ENCODE peak calls at places on chromosomes 3 and 15, in ten cellular contexts. C is endothelial cell, Q is Calu3, F is Peyer's patch, D is esophagus squamous epithelium, I is foreskin fibroblast, A is nephron progenitor cell, K is fibroblast of lung, S is cardiac muscle cell, O is fibroblast of pulmonary artery. V is an unnamed sample.

GRCh38 chr3:137163241-137163916 is 205.6 kb downstream of the IL20RB start:
- DNase-seq in A (peak; percentile 12), Q (no peak), C (no peak), K (no peak), F (no peak), D (no peak), I (no peak), O (no peak), S (peak; percentile 61), V (peak; percentile 22)

GRCh38 chr3:87175662-87176230 is 51.4 kb upstream of the CHMP2B start:
- DNase-seq in C (no peak), I (peak; percentile 38), O (no peak), Q (no peak), A (no peak), S (no peak), F (no peak), D (no peak), K (no peak), V (no peak)

GRCh38 chr15:92019706-92020105 is 166.2 kb downstream of the SLCO3A1 start:
- DNase-seq in O (no peak), C (no peak), Q (no peak), F (no peak), S (no peak), D (no peak), I (no peak), K (no peak), A (no peak), V (no peak)

GRCh38 chr3:15889936-15890335 is 92.2 kb upstream of the ANKRD28 start:
- DNase-seq in F (no peak), S (no peak), D (no peak), C (no peak), I (no peak), O (no peak), A (no peak), Q (no peak), K (no peak), V (no peak)

GRCh38 chr15:37900286-37901221 is 33.9 kb upstream of the TMCO5A start:
- DNase-seq in S (peak; percentile 28), K (peak; percentile 64), I (peak; percentile 70), A (no peak), O (peak; percentile 79), D (no peak), C (no peak), Q (no peak), F (no peak), V (no peak)

GRCh38 chr15:81418427-81418826 is 44.4 kb upstream of the TMC3 start:
- DNase-seq in C (no peak), D (no peak), I (no peak), A (no peak), O (no peak), S (no peak), K (no peak), F (no peak), Q (no peak), V (no peak)

GRCh38 chr3:5226783-5227182 is 39.3 kb downstream of the EDEM1 start:
- DNase-seq in Q (no peak), S (peak; percentile 24), D (no peak), C (no peak), O (peak; percentile 60), I (peak; percentile 50), A (no peak), K (peak; percentile 27), F (no peak), V (no peak)

GRCh38 chr3:158260392-158260791 is 150.5 kb downstream of the RSRC1 start:
- DNase-seq in Q (no peak), O (no peak), D (no peak), I (no peak), A (no peak), S (peak; percentile 6), F (no peak), C (no peak), K (peak; percentile 6), V (no peak)

GRCh38 chr3:111584724-111585123 is 10.4 kb downstream of the ZBED2 start:
- DNase-seq in Q (no peak), A (no peak), D (no peak), I (no peak), C (no peak), K (peak; percentile 40), F (no peak), O (no peak), S (no peak), V (no peak)

GRCh38 chr3:156633335-156633734 is 41.1 kb upstream of the TIPARP start:
- DNase-seq in K (peak; percentile 96), O (peak; percentile 83), I (peak; percentile 91), F (no peak), S (no peak), A (no peak), D (no peak), C (no peak), Q (no peak), V (no peak)

GRCh38 chr15:98580577-98580976 is 67.8 kb upstream of the IGF1R start:
- DNase-seq in D (no peak), F (no peak), A (peak; percentile 16), Q (no peak), I (no peak), C (no peak), K (no peak), S (peak; percentile 69), O (no peak), V (peak; percentile 45)

GRCh38 chr3:113084777-113085176 is 94.0 kb downstream of the GTPBP8 start:
- DNase-seq in A (no peak), F (no peak), I (peak; percentile 85), C (no peak), D (no peak), S (no peak), O (peak; percentile 70), Q (no peak), K (peak; percentile 97), V (no peak)

GRCh38 chr3:136334209-136334608 is 84.1 kb downstream of the PCCB start:
- DNase-seq in A (no peak), Q (no peak), D (no peak), F (no peak), I (peak; percentile 61), O (no peak), S (no peak), C (no peak), K (peak; percentile 73), V (no peak)

GRCh38 chr3:159548675-159549335 is 439.8 kb upstream of the IL12A start:
- DNase-seq in F (no peak), D (no peak), A (no peak), Q (no peak), I (peak; percentile 77), O (peak; percentile 54), K (peak; percentile 84), S (no peak), C (no peak), V (no peak)

GRCh38 chr3:190621971-190622370 is 108.1 kb downstream of the IL1RAP start:
- DNase-seq in F (no peak), Q (no peak), K (no peak), C (no peak), O (peak; percentile 32), I (no peak), A (no peak), D (no peak), S (no peak), V (no peak)

DNA sequence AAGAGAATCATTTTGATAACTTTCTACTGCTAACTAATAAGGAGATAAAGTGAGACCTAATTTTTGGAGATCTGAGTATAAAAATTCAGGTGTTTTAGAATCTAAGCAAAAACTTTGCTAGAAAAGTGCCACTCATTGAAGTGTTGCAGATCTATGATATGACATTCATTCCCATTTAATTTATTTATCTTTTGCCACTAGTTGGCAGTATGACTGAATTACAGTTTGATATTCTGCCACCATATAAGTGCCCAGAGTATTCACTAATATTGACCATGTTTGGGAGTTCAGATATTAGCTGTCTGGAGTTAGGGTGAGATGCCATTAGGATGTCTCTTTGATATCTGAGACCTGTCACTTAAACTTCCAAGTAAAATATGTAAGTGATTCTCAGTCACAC is 251.3 kb upstream of the GBE1 start:
- DNase-seq in O (peak; percentile 2), K (no peak), Q (no peak), F (no peak), I (peak; percentile 4), D (no peak), S (no peak), A (no peak), C (no peak), V (no peak)
- TF ChIP-seq CTCF in O (peak; percentile 40), K (no peak), Q (no peak), F (no peak), I (no peak), D (no peak), S (no peak), A (no peak), C (peak; percentile 19), V (no peak)

DNA sequence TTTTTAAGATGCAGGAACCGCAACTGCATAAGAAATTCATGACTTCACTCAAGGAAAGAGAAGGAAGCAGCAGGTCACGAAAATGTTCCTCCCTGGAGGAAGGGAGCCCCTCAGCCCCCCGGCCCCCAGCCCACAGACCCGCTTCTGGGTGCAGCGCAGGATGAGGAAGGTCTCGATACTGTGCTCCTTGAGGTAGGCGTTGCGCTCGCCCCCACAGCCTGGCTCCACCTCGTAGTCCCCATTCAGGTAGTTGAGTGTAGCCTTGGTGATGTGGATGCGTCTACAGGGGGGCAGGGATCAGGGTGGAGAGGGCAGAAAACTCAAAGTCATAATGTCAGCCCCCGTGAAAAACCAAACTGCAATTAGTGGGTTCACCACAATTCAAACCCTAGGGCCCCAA is 121.4 kb downstream of the ADCY5 start:
- DNase-seq in F (no peak), D (no peak), I (no peak), C (no peak), O (no peak), A (no peak), K (no peak), S (no peak), Q (no peak), V (no peak)
- TF ChIP-seq CTCF in F (no peak), D (no peak), I (no peak), C (no peak), O (no peak), A (no peak), K (no peak), S (no peak), Q (no peak), V (no peak)

GRCh38 chr3:38281895-38282686 is at the start of gene SLC22A14:
- DNase-seq in I (no peak), K (no peak), S (no peak), D (no peak), O (no peak), C (no peak), F (no peak), A (no peak), Q (no peak), V (no peak)
- TF ChIP-seq CTCF in I (no peak), K (peak; percentile 4), S (peak; percentile 15), D (no peak), O (peak; percentile 11), C (peak; percentile 17), F (no peak), A (no peak), Q (no peak), V (no peak)

DNA sequence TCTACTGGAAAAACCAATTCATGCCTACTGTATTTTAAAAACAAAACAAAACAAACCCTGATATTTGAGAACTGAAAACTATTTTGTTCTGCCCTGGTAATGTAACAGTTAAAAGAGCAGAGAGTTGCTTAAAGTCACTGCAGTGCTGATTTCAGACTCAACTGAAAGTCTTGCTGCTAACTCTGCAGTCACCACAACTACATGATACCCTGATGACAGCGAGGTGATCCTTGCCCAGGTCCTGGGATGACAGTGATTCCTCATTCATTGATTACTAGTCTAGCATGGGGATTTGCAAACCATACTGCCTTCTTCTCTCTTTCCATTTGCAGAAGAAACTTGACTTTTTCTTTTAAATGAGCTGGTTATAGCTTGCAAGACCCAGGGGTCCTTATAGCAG is 67.5 kb downstream of the MME start:
- DNase-seq in I (no peak), A (no peak), S (no peak), D (no peak), O (no peak), Q (no peak), C (no peak), K (no peak), F (no peak), V (no peak)
- TF ChIP-seq CTCF in I (no peak), A (no peak), S (no peak), D (no peak), O (no peak), Q (no peak), C (no peak), K (no peak), F (no peak), V (no peak)